ENCODE peak calls at places on chromosome 5, in four cellular contexts. A, W, F and P are unnamed samples.

GRCh38 chr5:172765766-172766286 is 5.2 kb downstream of the DUSP1 start:
- DNase-seq in A (no peak), F (no peak), W (no peak), P (peak; percentile 99)

GRCh38 chr5:127785098-127785927 is 82.1 kb downstream of the CCDC192 start:
- DNase-seq in W (no peak), A (no peak), F (no peak), P (peak; percentile 95)

GRCh38 chr5:40846371-40846770 is 5.2 kb downstream of the CARD6 start:
- DNase-seq in A (no peak), F (no peak), W (no peak), P (no peak)

GRCh38 chr5:71732011-71732410 is 12.9 kb downstream of the CARTPT start:
- DNase-seq in W (no peak), F (no peak), A (no peak), P (no peak)

GRCh38 chr5:153623906-153624765 is 133.7 kb downstream of the GRIA1 start:
- DNase-seq in A (no peak), F (no peak), W (peak; percentile 31), P (no peak)

GRCh38 chr5:128494516-128494915 is 43.5 kb downstream of the FBN2 start:
- DNase-seq in W (peak; percentile 40), A (no peak), F (no peak), P (no peak)

GRCh38 chr5:134103998-134104612 is 10.4 kb upstream of the TCF7 start:
- DNase-seq in W (no peak), A (no peak), F (no peak), P (no peak)

GRCh38 chr5:126674145-126674544 is 73.4 kb downstream of the PHAX start:
- DNase-seq in F (no peak), W (peak; percentile 76), A (no peak), P (no peak)

GRCh38 chr5:139395844-139396640 is 1.1 kb upstream of the PROB1 start:
- DNase-seq in F (no peak), A (no peak), W (no peak), P (peak; percentile 30)

GRCh38 chr5:101942321-101942882 is 353.7 kb downstream of the SLCO4C1 start:
- DNase-seq in F (no peak), A (peak; percentile 51), W (peak; percentile 45), P (peak; percentile 44)

GRCh38 chr5:170337055-170337454 is 39.5 kb upstream of the LCP2 start:
- DNase-seq in A (no peak), W (no peak), F (no peak), P (no peak)

GRCh38 chr5:160545832-160546231 is 124.2 kb downstream of the PTTG1 start:
- DNase-seq in A (no peak), F (no peak), W (no peak), P (no peak)

GRCh38 chr5:67003906-67004729 is 192.5 kb downstream of the CD180 start:
- DNase-seq in F (peak; percentile 62), W (peak; percentile 93), A (peak; percentile 53), P (peak; percentile 87)

GRCh38 chr5:107422494-107422893 is 248.2 kb downstream of the EFNA5 start:
- DNase-seq in W (peak; percentile 33), F (no peak), A (no peak), P (no peak)

GRCh38 chr5:154317916-154318315 is 127.4 kb downstream of the GALNT10 start:
- DNase-seq in W (no peak), F (no peak), A (no peak), P (no peak)

GRCh38 chr5:168346417-168346816 is 55.0 kb downstream of the WWC1 start:
- DNase-seq in F (no peak), A (no peak), W (peak; percentile 43), P (no peak)

GRCh38 chr5:142901476-142902187 is 131.5 kb downstream of the ARHGAP26 start:
- DNase-seq in F (no peak), W (no peak), A (no peak), P (no peak)

GRCh38 chr5:149268928-149269557 is 2.6 kb upstream of the AFAP1L1 start:
- DNase-seq in W (no peak), F (no peak), A (peak; percentile 31), P (peak; percentile 66)

GRCh38 chr5:1141827-1142226 is 30.0 kb upstream of the SLC12A7 start:
- DNase-seq in A (no peak), F (no peak), W (no peak), P (no peak)

GRCh38 chr5:125713406-125713805 is 709.8 kb upstream of the GRAMD2B start:
- DNase-seq in W (no peak), A (no peak), F (no peak), P (no peak)

GRCh38 chr5:2577637-2578036 is 173.8 kb downstream of the IRX2 start:
- DNase-seq in W (no peak), F (no peak), A (no peak), P (no peak)

GRCh38 chr5:150302301-150303069 is at the start of gene ARSI:
- DNase-seq in F (no peak), W (peak; percentile 89), A (peak; percentile 58), P (peak; percentile 62)

GRCh38 chr5:131275996-131276535 is 12.2 kb downstream of the CDC42SE2 start:
- DNase-seq in W (no peak), A (no peak), F (no peak), P (no peak)

GRCh38 chr5:174503461-174504265 is 220.7 kb upstream of the MSX2 start:
- DNase-seq in W (no peak), F (no peak), A (no peak), P (no peak)

GRCh38 chr5:158755971-158756370 is 343.7 kb downstream of the EBF1 start:
- DNase-seq in F (no peak), A (no peak), W (no peak), P (no peak)

GRCh38 chr5:41793156-41793770 is 77.0 kb downstream of the OXCT1 start:
- DNase-seq in F (no peak), A (no peak), W (no peak), P (peak; percentile 80)

GRCh38 chr5:33891731-33892418 is at the start of gene ADAMTS12:
- DNase-seq in F (no peak), W (peak; percentile 75), A (peak; percentile 71), P (peak; percentile 74)

GRCh38 chr5:179219661-179220620 is 125.3 kb downstream of the ADAMTS2 start:
- DNase-seq in W (no peak), F (no peak), A (no peak), P (no peak)

GRCh38 chr5:90226433-90227099 is 183.0 kb downstream of the CETN3 start:
- DNase-seq in W (no peak), A (no peak), F (no peak), P (no peak)

GRCh38 chr5:82425591-82425990 is 147.4 kb upstream of the RPS23 start:
- DNase-seq in W (no peak), F (no peak), A (no peak), P (no peak)

GRCh38 chr5:33785571-33785970 is 106.2 kb downstream of the ADAMTS12 start:
- DNase-seq in W (no peak), F (no peak), A (no peak), P (no peak)

GRCh38 chr5:61933787-61934626 is 372.0 kb upstream of the KIF2A start:
- DNase-seq in A (peak; percentile 66), W (peak; percentile 62), F (no peak), P (peak; percentile 60)

GRCh38 chr5:145834917-145835838 is at the start of gene PRELID2:
- DNase-seq in W (peak; percentile 91), F (peak; percentile 47), A (peak; percentile 83), P (peak; percentile 89)

GRCh38 chr5:95172659-95173058 is 112.2 kb downstream of the MCTP1 start:
- DNase-seq in A (no peak), W (no peak), F (no peak), P (no peak)

GRCh38 chr5:169637856-169638190 is 748 bp downstream of the DOCK2 start:
- DNase-seq in W (no peak), A (no peak), F (no peak), P (no peak)

GRCh38 chr5:56480305-56481146 is 247.4 kb upstream of the ANKRD55 start:
- DNase-seq in W (peak; percentile 47), F (no peak), A (peak; percentile 61), P (peak; percentile 76)

GRCh38 chr5:60996368-60996767 is 51.4 kb downstream of the NDUFAF2 start:
- DNase-seq in A (no peak), F (no peak), W (no peak), P (no peak)

GRCh38 chr5:16805478-16805877 is 130.6 kb downstream of the MYO10 start:
- DNase-seq in W (no peak), A (no peak), F (no peak), P (no peak)

GRCh38 chr5:134451618-134452505 is 40.2 kb upstream of the CDKN2AIPNL start:
- DNase-seq in F (no peak), A (no peak), W (no peak), P (peak; percentile 86)

GRCh38 chr5:151449836-151450235 is 2.4 kb downstream of the SLC36A1 start:
- DNase-seq in W (no peak), F (no peak), A (no peak), P (no peak)

DNA sequence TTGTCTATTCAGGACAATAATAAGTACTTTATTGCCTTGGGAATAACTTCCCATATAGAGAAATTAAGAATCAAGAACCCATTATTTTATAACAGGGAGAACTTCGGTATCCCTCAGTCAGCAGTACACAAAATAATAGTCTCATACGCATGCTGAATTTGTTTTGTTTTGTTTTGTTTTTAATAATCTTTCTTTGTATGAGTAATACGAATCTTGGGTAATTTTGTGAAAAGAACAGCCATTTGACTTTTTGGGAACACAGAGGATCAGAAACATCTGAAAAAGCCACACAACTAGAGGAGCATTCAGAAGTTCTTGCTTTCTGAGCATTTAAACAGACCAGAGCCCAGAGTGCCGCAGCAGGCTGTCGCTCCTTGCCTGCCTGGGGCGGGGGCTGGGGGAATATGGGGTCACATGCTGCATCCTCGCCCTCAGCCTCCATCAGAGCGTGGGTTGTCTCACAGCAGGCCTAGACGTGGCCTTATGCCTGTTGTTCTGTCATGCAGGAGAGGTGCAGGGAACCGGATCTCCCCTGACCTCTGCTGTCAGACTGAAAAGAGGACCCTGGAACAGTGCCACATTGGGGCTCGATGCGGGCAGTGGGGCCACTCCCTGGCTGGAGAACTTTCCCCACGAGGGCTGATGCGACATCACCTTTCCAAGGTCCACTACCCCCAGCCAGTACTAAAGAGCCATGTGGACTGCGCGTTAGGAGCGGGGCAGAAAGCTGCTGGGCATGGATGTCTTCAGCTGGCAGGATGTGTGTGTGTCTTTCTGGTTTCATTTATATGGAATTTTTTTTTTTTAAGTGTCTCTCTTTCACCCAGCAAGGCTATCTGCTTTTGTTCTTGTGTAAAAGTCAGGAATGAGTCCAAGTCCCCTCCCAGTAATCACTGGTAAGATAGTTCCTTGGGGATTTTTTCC is 133.4 kb upstream of the OTULINL start:
- DNase-seq in F (no peak), W (no peak), A (no peak), P (peak; percentile 73)
- H2BK12ac ChIP-seq in F (no peak overlapping the region), W (no peak overlapping the region), A (no peak overlapping the region), P (peak overlapping the region; percentile 80)

GRCh38 chr5:52989025-52989780 is at the start of gene ITGA2:
- DNase-seq in F (no peak), W (peak; percentile 73), A (peak; percentile 39), P (peak; percentile 65)
- H2BK12ac ChIP-seq in F (peak within 1 kb of the TSS; percentile 89), W (no peak within 1 kb of the TSS), A (peak within 1 kb of the TSS; percentile 60), P (no peak within 1 kb of the TSS)

GRCh38 chr5:157106668-157107461 is 2.0 kb downstream of the HAVCR2 start:
- DNase-seq in A (no peak), W (no peak), F (no peak), P (peak; percentile 25)
- H2BK12ac ChIP-seq in A (no peak overlapping the region), W (no peak overlapping the region), F (no peak overlapping the region), P (no peak overlapping the region)

GRCh38 chr5:68026092-68026910 is 189.3 kb upstream of the PIK3R1 start:
- DNase-seq in F (no peak), W (no peak), A (no peak), P (no peak)
- H2BK12ac ChIP-seq in F (no peak overlapping the region), W (no peak overlapping the region), A (no peak overlapping the region), P (peak overlapping the region; percentile 37)

GRCh38 chr5:37248970-37249819 is at the start of gene CPLANE1:
- DNase-seq in F (peak; percentile 64), W (peak; percentile 84), A (peak; percentile 85), P (peak; percentile 82)
- H2BK12ac ChIP-seq in F (peak within 1 kb of the TSS; percentile 4), W (no peak within 1 kb of the TSS), A (peak within 1 kb of the TSS; percentile 22), P (peak within 1 kb of the TSS; percentile 54)